ENCODE peak calls at places on chromosome 14, in ten cellular contexts. G, X, H, A, S, D, C, F, B and T are unnamed samples.

GRCh38 chr14:100004392-100004791 is 60.8 kb upstream of the EVL start:
- DNase-seq in G (no peak), X (no peak), H (no peak), A (no peak), S (no peak), D (no peak), C (no peak), F (no peak), B (peak; percentile 37), T (no peak)

GRCh38 chr14:58465425-58465824 is 37.9 kb downstream of the KIAA0586 start:
- DNase-seq in G (no peak), X (no peak), H (no peak), A (no peak), S (peak; percentile 38), D (peak; percentile 54), C (no peak), F (no peak), B (no peak), T (no peak)

GRCh38 chr14:100410056-100410565 is 87.0 kb downstream of the SLC25A47 start:
- DNase-seq in G (no peak), X (no peak), H (no peak), A (no peak), S (no peak), D (no peak), C (no peak), F (no peak), B (peak; percentile 35), T (no peak)

GRCh38 chr14:36666416-36667206 is 5.0 kb downstream of the PAX9 start:
- DNase-seq in G (no peak), X (no peak), H (no peak), A (no peak), S (no peak), D (no peak), C (no peak), F (peak; percentile 86), B (no peak), T (no peak)

GRCh38 chr14:55127491-55127951 is 1.5 kb upstream of the LGALS3 start:
- DNase-seq in G (no peak), X (no peak), H (no peak), A (no peak), S (peak; percentile 84), D (peak; percentile 78), C (no peak), F (no peak), B (no peak), T (no peak)

GRCh38 chr14:100800041-100800440 is 25.9 kb upstream of the MEG3 start:
- DNase-seq in G (no peak), X (no peak), H (no peak), A (no peak), S (no peak), D (no peak), C (no peak), F (no peak), B (no peak), T (no peak)

GRCh38 chr14:64364907-64365306 is 23.2 kb upstream of the MTHFD1 start:
- DNase-seq in G (no peak), X (no peak), H (no peak), A (no peak), S (peak; percentile 38), D (no peak), C (no peak), F (no peak), B (no peak), T (no peak)

GRCh38 chr14:57714487-57714899 is 151.4 kb downstream of the SLC35F4 start:
- DNase-seq in G (no peak), X (peak; percentile 43), H (no peak), A (no peak), S (no peak), D (no peak), C (no peak), F (no peak), B (peak; percentile 49), T (no peak)

GRCh38 chr14:81102217-81102616 is 118.5 kb downstream of the GTF2A1 start:
- DNase-seq in G (no peak), X (no peak), H (no peak), A (no peak), S (no peak), D (no peak), C (no peak), F (no peak), B (no peak), T (no peak)

GRCh38 chr14:46487582-46488350 is 163.8 kb downstream of the RPL10L start:
- DNase-seq in G (no peak), X (no peak), H (no peak), A (no peak), S (no peak), D (no peak), C (no peak), F (no peak), B (no peak), T (no peak)

GRCh38 chr14:99578541-99579044 is 25.4 kb downstream of the CCDC85C start:
- DNase-seq in G (no peak), X (no peak), H (no peak), A (no peak), S (peak; percentile 40), D (no peak), C (no peak), F (no peak), B (no peak), T (no peak)

GRCh38 chr14:20622816-20623291 is 18.6 kb downstream of the OR6S1 start:
- DNase-seq in G (no peak), X (no peak), H (no peak), A (peak; percentile 50), S (peak; percentile 22), D (no peak), C (no peak), F (no peak), B (no peak), T (no peak)

GRCh38 chr14:23114120-23114458 is 5.0 kb downstream of the CEBPE start:
- DNase-seq in G (no peak), X (no peak), H (peak; percentile 33), A (no peak), S (no peak), D (no peak), C (no peak), F (no peak), B (no peak), T (no peak)
- H3K27me3 ChIP-seq in G (no peaks in the 10 kb centered on the region), X (peaks cover 16% of the 10 kb centered on the region), H (no peaks in the 10 kb centered on the region), A (no peaks in the 10 kb centered on the region), S (no peaks in the 10 kb centered on the region), D (peaks cover 13% of the 10 kb centered on the region), C (no peaks in the 10 kb centered on the region), F (no peaks in the 10 kb centered on the region), B (peaks cover 4% of the 10 kb centered on the region), T (no peaks in the 10 kb centered on the region)

DNA sequence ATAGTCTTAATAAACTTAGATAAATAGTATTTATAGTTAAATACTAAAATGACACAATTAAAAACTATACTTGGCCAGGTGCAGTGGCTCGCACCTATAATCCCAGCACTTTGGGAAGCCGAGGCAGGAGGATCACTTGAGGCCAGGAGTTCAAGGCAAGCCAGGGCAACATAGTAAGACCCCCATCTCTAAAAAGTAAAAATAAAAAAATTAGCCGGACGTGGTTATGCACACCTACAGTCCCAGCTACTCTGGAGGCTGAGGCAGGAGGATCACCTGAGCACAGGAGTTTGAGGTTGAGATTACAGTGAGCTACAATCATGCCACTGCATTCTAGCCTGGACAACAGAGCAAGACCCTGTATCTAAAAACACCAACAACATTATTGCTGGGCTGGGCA is 16.0 kb downstream of the CINP start:
- DNase-seq in G (no peak), X (no peak), H (no peak), A (no peak), S (no peak), D (no peak), C (no peak), F (no peak), B (no peak), T (no peak)
- H3K36me3 ChIP-seq in G (peaks cover 24% of the 10 kb centered on the region), X (peaks cover 34% of the 10 kb centered on the region), H (peaks cover 3% of the 10 kb centered on the region), A (peaks cover 81% of the 10 kb centered on the region), S (peaks cover 12% of the 10 kb centered on the region), D (no peaks in the 10 kb centered on the region), C (peaks cover 18% of the 10 kb centered on the region), F (peaks cover 16% of the 10 kb centered on the region), B (peaks cover 32% of the 10 kb centered on the region), T (peaks cover 33% of the 10 kb centered on the region)

DNA sequence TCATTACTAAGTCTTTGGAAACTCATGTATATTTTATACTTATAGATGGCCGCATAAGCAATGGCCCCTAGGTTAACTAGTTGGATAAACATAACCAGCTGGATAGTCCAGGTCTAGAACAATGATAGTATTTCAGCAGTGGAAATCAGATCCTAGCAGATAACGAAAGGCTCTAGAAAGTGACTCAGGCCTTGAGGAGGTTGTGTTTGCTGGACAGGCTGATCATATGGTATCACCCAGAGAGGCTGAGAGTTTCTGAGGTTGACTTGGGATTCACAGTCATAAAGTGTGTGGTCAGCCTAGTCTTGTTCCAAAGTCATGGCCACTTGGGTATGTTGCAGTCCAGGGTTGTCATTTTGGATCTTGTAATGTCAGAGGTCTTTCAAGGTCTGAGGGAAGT is 16.8 kb downstream of the FLVCR2 start:
- DNase-seq in G (no peak), X (no peak), H (no peak), A (no peak), S (no peak), D (no peak), C (no peak), F (no peak), B (no peak), T (no peak)
- H3K9me3 ChIP-seq in G (no peaks in the 10 kb centered on the region), X (peaks cover 4% of the 10 kb centered on the region), H (no peaks in the 10 kb centered on the region), A (no peaks in the 10 kb centered on the region), S (no peaks in the 10 kb centered on the region), D (no peaks in the 10 kb centered on the region), C (no peaks in the 10 kb centered on the region), F (peaks cover 9% of the 10 kb centered on the region), B (no peaks in the 10 kb centered on the region), T (no peaks in the 10 kb centered on the region)

GRCh38 chr14:26870722-26871121 is 272.9 kb upstream of the NOVA1 start:
- DNase-seq in G (no peak), X (no peak), H (no peak), A (no peak), S (no peak), D (no peak), C (no peak), F (no peak), B (no peak), T (no peak)

GRCh38 chr14:26873556-26873955 is 275.7 kb upstream of the NOVA1 start:
- DNase-seq in G (no peak), X (no peak), H (no peak), A (no peak), S (no peak), D (no peak), C (no peak), F (no peak), B (no peak), T (no peak)

GRCh38 chr14:26872510-26872909 is 274.7 kb upstream of the NOVA1 start:
- DNase-seq in G (no peak), X (peak; percentile 9), H (no peak), A (no peak), S (peak; percentile 32), D (no peak), C (no peak), F (no peak), B (no peak), T (no peak)

GRCh38 chr14:26870096-26870495 is 272.3 kb upstream of the NOVA1 start:
- DNase-seq in G (no peak), X (no peak), H (no peak), A (no peak), S (no peak), D (no peak), C (no peak), F (no peak), B (no peak), T (no peak)

DNA sequence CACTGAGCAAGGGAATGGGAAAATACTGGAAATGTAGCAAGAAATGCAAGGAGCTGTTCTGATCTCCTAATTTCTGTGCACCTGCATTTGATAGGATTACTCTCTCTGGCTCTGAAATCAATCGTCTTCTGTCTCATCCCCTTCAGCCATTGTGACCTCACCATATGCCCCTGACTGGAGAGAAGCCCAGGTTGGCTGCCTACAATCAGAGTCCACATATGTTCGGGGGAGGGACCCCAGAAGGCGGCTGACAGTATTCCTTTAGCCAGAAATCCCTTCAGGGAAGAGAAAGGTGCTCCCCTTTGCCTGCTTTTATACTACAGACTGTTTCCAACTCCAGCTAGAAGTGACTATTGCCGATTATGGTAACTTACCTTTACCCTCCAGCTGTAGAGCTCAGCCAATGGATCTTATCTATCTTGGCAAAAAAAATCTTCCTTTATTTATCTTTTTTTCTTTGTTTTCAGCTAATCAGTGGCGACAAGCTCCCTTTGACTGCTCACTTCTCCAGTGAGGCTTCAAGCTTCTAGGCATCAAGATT is 275.2 kb upstream of the NOVA1 start:
- DNase-seq in G (no peak), X (peak; percentile 72), H (no peak), A (no peak), S (no peak), D (no peak), C (no peak), F (no peak), B (no peak), T (no peak)
- H3K27me3 ChIP-seq in G (no peaks in the 10 kb centered on the region), X (no peaks in the 10 kb centered on the region), H (no peaks in the 10 kb centered on the region), A (no peaks in the 10 kb centered on the region), S (peaks cover 22% of the 10 kb centered on the region), D (no peaks in the 10 kb centered on the region), C (no peaks in the 10 kb centered on the region), F (no peaks in the 10 kb centered on the region), B (no peaks in the 10 kb centered on the region), T (no peaks in the 10 kb centered on the region)